ENCODE peak calls at places on chromosome 11, in five cellular contexts. R, T, U, G and P are unnamed samples.

GRCh38 chr11:132311703-132312102 is 941.3 kb downstream of the NTM start:
- DNase-seq in R (no peak), T (no peak), U (no peak), G (no peak), P (no peak)

GRCh38 chr11:62994775-62995174 is 10.0 kb upstream of the SLC22A6 start:
- DNase-seq in R (no peak), T (no peak), U (no peak), G (no peak), P (no peak)

GRCh38 chr11:61864814-61865775 is 26.2 kb downstream of the FADS3 start:
- DNase-seq in R (no peak), T (no peak), U (no peak), G (no peak), P (no peak)

GRCh38 chr11:44708063-44708462 is 18.7 kb upstream of the TSPAN18 start:
- DNase-seq in R (no peak), T (no peak), U (no peak), G (no peak), P (no peak)

GRCh38 chr11:133306019-133306418 is 226.3 kb downstream of the OPCML start:
- DNase-seq in R (peak), T (no peak), U (peak), G (no peak), P (no peak)

GRCh38 chr11:119372260-119373058 is 9.0 kb downstream of the USP2 start:
- DNase-seq in R (no peak), T (no peak), U (no peak), G (no peak), P (no peak)

GRCh38 chr11:36478700-36479329 is 31.3 kb downstream of the TRAF6 start:
- DNase-seq in R (peak), T (peak), U (peak), G (no peak), P (no peak)

GRCh38 chr11:46248270-46249102 is 29.0 kb upstream of the CREB3L1 start:
- DNase-seq in R (no peak), T (no peak), U (peak), G (no peak), P (no peak)

GRCh38 chr11:91160661-91161060 is 937.8 kb upstream of the CHORDC1 start:
- DNase-seq in R (no peak), T (no peak), U (no peak), G (no peak), P (no peak)

GRCh38 chr11:18987454-18988231 is 48.4 kb upstream of the MRGPRX1 start:
- DNase-seq in R (no peak), T (no peak), U (no peak), G (no peak), P (no peak)

GRCh38 chr11:93361435-93361834 is 30.9 kb downstream of the DEUP1 start:
- DNase-seq in R (no peak), T (no peak), U (no peak), G (no peak), P (no peak)

GRCh38 chr11:11345099-11345498 is 8.0 kb downstream of the CSNK2A3 start:
- DNase-seq in R (no peak), T (no peak), U (no peak), G (no peak), P (no peak)

GRCh38 chr11:85823816-85824215 is 12.9 kb upstream of the SYTL2 start:
- DNase-seq in R (no peak), T (peak), U (no peak), G (no peak), P (no peak)

GRCh38 chr11:11349870-11350325 is 3.2 kb downstream of the CSNK2A3 start:
- DNase-seq in R (no peak), T (no peak), U (no peak), G (no peak), P (no peak)

GRCh38 chr11:77704029-77704428 is 66.4 kb upstream of the CLNS1A start:
- DNase-seq in R (no peak), T (no peak), U (no peak), G (no peak), P (no peak)

GRCh38 chr11:64396079-64396591 is 37.2 kb downstream of the RPS6KA4 start:
- DNase-seq in R (peak), T (no peak), U (peak), G (no peak), P (no peak)